ENCODE peak calls at places on chromosomes 11 and 22, in ten cellular contexts. O, Y, J, M, G, E, K, F, R and U are unnamed samples.

GRCh38 chr22:33747576-33748180 is 172.6 kb downstream of the LARGE1 start:
- DNase-seq in Y (no peak), J (peak; percentile 47), K (no peak), F (no peak), E (no peak), G (no peak), M (no peak), R (no peak), O (no peak), U (no peak)

GRCh38 chr11:1480191-1480554 is 6.4 kb downstream of the MOB2 start:
- DNase-seq in K (no peak), R (no peak), M (no peak), J (no peak), O (no peak), F (no peak), Y (no peak), E (no peak), G (no peak), U (no peak)

GRCh38 chr11:132248585-132248984 is 878.2 kb downstream of the NTM start:
- DNase-seq in J (no peak), G (no peak), O (no peak), F (no peak), Y (no peak), K (no peak), R (no peak), E (no peak), M (no peak), U (no peak)

GRCh38 chr22:21755855-21756284 is 20.3 kb upstream of the YPEL1 start:
- DNase-seq in J (no peak), O (no peak), K (peak; percentile 74), M (peak; percentile 81), R (peak; percentile 81), Y (no peak), E (peak; percentile 77), F (peak; percentile 75), G (no peak), U (peak; percentile 58)

GRCh38 chr11:62542111-62542745 is 4.4 kb downstream of the AHNAK start:
- DNase-seq in K (no peak), J (no peak), Y (no peak), G (no peak), R (no peak), E (no peak), O (no peak), F (no peak), M (no peak), U (no peak)

GRCh38 chr11:11461473-11461872 is 108.4 kb upstream of the CSNK2A3 start:
- DNase-seq in O (no peak), R (no peak), F (no peak), J (peak; percentile 50), K (no peak), E (no peak), G (no peak), M (peak; percentile 7), Y (peak; percentile 35), U (peak; percentile 12)

GRCh38 chr11:44095506-44096359 is at the start of gene EXT2:
- DNase-seq in O (peak; percentile 61), R (peak; percentile 79), J (peak; percentile 92), Y (peak; percentile 93), G (peak; percentile 84), F (peak; percentile 52), E (peak; percentile 87), M (peak; percentile 95), K (peak; percentile 85), U (peak; percentile 39)

GRCh38 chr11:95542868-95543551 is 246.6 kb downstream of the FAM76B start:
- DNase-seq in K (no peak), J (no peak), O (no peak), F (no peak), R (no peak), Y (no peak), E (no peak), M (no peak), G (no peak), U (no peak)

GRCh38 chr11:46293616-46294015 is 16.2 kb downstream of the CREB3L1 start:
- DNase-seq in J (no peak), Y (no peak), R (peak; percentile 89), K (peak; percentile 88), G (no peak), E (peak; percentile 31), F (peak; percentile 99), M (peak; percentile 97), O (no peak), U (peak; percentile 90)

GRCh38 chr22:21067075-21067900 is 21.5 kb downstream of the LRRC74B start:
- DNase-seq in K (no peak), M (no peak), J (peak; percentile 6), R (no peak), O (no peak), Y (no peak), F (no peak), G (no peak), E (no peak), U (no peak)

GRCh38 chr22:42889290-42889689 is 32.2 kb upstream of the ARFGAP3 start:
- DNase-seq in Y (no peak), K (no peak), R (no peak), O (no peak), J (no peak), G (peak; percentile 49), E (no peak), M (no peak), F (no peak), U (no peak)

GRCh38 chr22:23063539-23064380 is 6.6 kb upstream of the GNAZ start:
- DNase-seq in Y (peak; percentile 9), J (no peak), K (no peak), F (no peak), E (no peak), O (no peak), M (no peak), G (no peak), R (no peak), U (no peak)

GRCh38 chr11:125091877-125092664 is 19.4 kb downstream of the TMEM218 start:
- DNase-seq in F (no peak), G (no peak), E (no peak), M (no peak), Y (no peak), K (no peak), R (no peak), J (no peak), O (no peak), U (no peak)

GRCh38 chr11:8011981-8012444 is 24.9 kb downstream of the EIF3F start:
- DNase-seq in M (peak; percentile 87), F (peak; percentile 94), Y (no peak), R (peak; percentile 97), K (peak; percentile 88), G (no peak), O (peak; percentile 67), E (peak; percentile 68), J (no peak), U (peak; percentile 85)

GRCh38 chr11:64356498-64357411 is 2.2 kb upstream of the RPS6KA4 start:
- DNase-seq in J (no peak), K (peak; percentile 38), G (peak; percentile 35), Y (no peak), E (peak; percentile 61), M (peak; percentile 45), O (no peak), R (peak; percentile 41), F (no peak), U (no peak)

GRCh38 chr11:70063555-70063954 is 14.6 kb upstream of the ANO1 start:
- DNase-seq in O (no peak), E (peak; percentile 88), F (no peak), M (no peak), K (no peak), Y (no peak), R (no peak), J (no peak), G (no peak), U (no peak)

GRCh38 chr11:129023968-129024676 is 81.5 kb upstream of the TP53AIP1 start:
- DNase-seq in J (no peak), K (peak; percentile 38), R (peak; percentile 16), F (peak; percentile 23), O (no peak), M (peak; percentile 7), E (peak; percentile 97), Y (no peak), G (peak; percentile 44), U (no peak)

GRCh38 chr22:17157714-17158113 is 1.4 kb downstream of the HDHD5 start:
- DNase-seq in K (no peak), F (no peak), E (no peak), M (no peak), R (no peak), Y (no peak), O (no peak), J (no peak), G (no peak), U (no peak)
- H3K4me3 ChIP-seq in K (no peak overlapping the region), F (peak overlapping the region; percentile 71), E (peak overlapping the region; percentile 15), M (peak overlapping the region; percentile 82), R (peak overlapping the region; percentile 13), Y (peak overlapping the region; percentile 83), O (peak overlapping the region; percentile 72), J (no peak overlapping the region), G (no peak overlapping the region), U (peak overlapping the region; percentile 69)

GRCh38 chr22:46075764-46076531 is 74.4 kb upstream of the PPARA start:
- DNase-seq in Y (peak; percentile 21), J (peak; percentile 31), K (no peak), M (no peak), E (no peak), G (no peak), F (no peak), O (no peak), R (peak; percentile 30), U (no peak)
- H3K4me3 ChIP-seq in Y (peak overlapping the region; percentile 96), J (peak overlapping the region; percentile 97), K (peak overlapping the region; percentile 86), M (peak overlapping the region; percentile 86), E (peak overlapping the region; percentile 89), G (no peak overlapping the region), F (peak overlapping the region; percentile 99), O (peak overlapping the region; percentile 98), R (peak overlapping the region; percentile 98), U (peak overlapping the region; percentile 27)

GRCh38 chr22:19892925-19893324 is 38.3 kb upstream of the GNB1L start:
- DNase-seq in O (no peak), Y (no peak), R (no peak), J (no peak), K (no peak), M (no peak), E (no peak), F (no peak), G (no peak), U (no peak)

GRCh38 chr22:19892249-19892879 is 37.7 kb upstream of the GNB1L start:
- DNase-seq in R (no peak), G (peak; percentile 86), E (no peak), K (peak; percentile 46), F (peak; percentile 26), Y (no peak), J (no peak), M (no peak), O (no peak), U (no peak)

GRCh38 chr22:19889951-19890350 is 35.3 kb upstream of the GNB1L start:
- DNase-seq in F (no peak), E (no peak), Y (no peak), K (no peak), G (peak; percentile 21), R (no peak), J (peak; percentile 21), O (no peak), M (no peak), U (no peak)

GRCh38 chr22:19891350-19892248 is 36.9 kb upstream of the GNB1L start:
- DNase-seq in R (peak; percentile 52), O (peak; percentile 47), K (peak; percentile 84), M (peak; percentile 89), J (no peak), Y (no peak), F (peak; percentile 87), E (peak; percentile 90), G (peak; percentile 92), U (peak; percentile 62)

GRCh38 chr22:19890502-19891349 is 36.1 kb upstream of the GNB1L start:
- DNase-seq in R (no peak), G (no peak), J (no peak), Y (no peak), E (no peak), K (no peak), F (no peak), M (no peak), O (no peak), U (no peak)
- H3K4me3 ChIP-seq in R (no peak overlapping the region), G (peak overlapping the region; percentile 66), J (no peak overlapping the region), Y (no peak overlapping the region), E (no peak overlapping the region), K (no peak overlapping the region), F (no peak overlapping the region), M (no peak overlapping the region), O (no peak overlapping the region), U (no peak overlapping the region)

GRCh38 chr22:31676700-31677099 is 14.7 kb upstream of the PISD start:
- DNase-seq in J (peak; percentile 97), K (peak; percentile 93), Y (peak; percentile 94), M (peak; percentile 97), E (peak; percentile 98), O (peak; percentile 62), G (peak; percentile 94), R (peak; percentile 83), F (peak; percentile 88), U (peak; percentile 74)
- H3K4me3 ChIP-seq in J (peak overlapping the region; percentile 63), K (peak overlapping the region; percentile 37), Y (peak overlapping the region; percentile 56), M (peak overlapping the region; percentile 38), E (peak overlapping the region; percentile 50), O (peak overlapping the region; percentile 36), G (peak overlapping the region; percentile 88), R (peak overlapping the region; percentile 50), F (peak overlapping the region; percentile 69), U (peak overlapping the region; percentile 42)